ENCODE peak calls at places on chromosome 11, in seven cellular contexts. Q is AG09309, C is colonic mucosa, L is astrocyte of the spinal cord, N is fibroblast of lung, Y is stomach, Z is mammary epithelial cell. R is an unnamed sample.

GRCh38 chr11:73969991-73970800 is 12.4 kb downstream of the UCP2 start:
- DNase-seq in Y (no peak), N (no peak), L (no peak), Z (no peak), Q (no peak), C (no peak), R (no peak)

GRCh38 chr11:14342906-14343305 is 16.1 kb downstream of the RRAS2 start:
- DNase-seq in Q (no peak), L (peak; percentile 56), N (peak; percentile 85), Y (no peak), C (no peak), Z (no peak), R (peak; percentile 58)

GRCh38 chr11:117657801-117658200 is 139.2 kb downstream of the DSCAML1 start:
- DNase-seq in C (no peak), Z (no peak), L (no peak), Q (no peak), Y (no peak), N (no peak), R (no peak)

GRCh38 chr11:61327669-61328071 is 5.2 kb downstream of the DDB1 start:
- DNase-seq in L (no peak), Y (no peak), Z (no peak), C (no peak), Q (no peak), N (no peak), R (no peak)

GRCh38 chr11:8090756-8091155 is 9.7 kb downstream of the TUB start:
- DNase-seq in N (peak; percentile 40), Y (no peak), Q (no peak), C (no peak), Z (no peak), L (no peak), R (no peak)

GRCh38 chr11:103326070-103326794 is 217.0 kb downstream of the DYNC2H1 start:
- DNase-seq in Z (peak; percentile 51), Q (peak; percentile 46), L (peak; percentile 82), C (peak; percentile 32), N (peak; percentile 83), Y (no peak), R (peak; percentile 23)

GRCh38 chr11:35477871-35478270 is 47.5 kb downstream of the PAMR1 start:
- DNase-seq in Z (no peak), C (no peak), Q (no peak), L (no peak), Y (no peak), N (no peak), R (no peak)

GRCh38 chr11:75273989-75274391 is 33.4 kb downstream of the TPBGL start:
- DNase-seq in Z (no peak), N (no peak), C (no peak), L (no peak), Y (peak; percentile 22), Q (no peak), R (no peak)

GRCh38 chr11:63240098-63240497 is 3.3 kb downstream of the SLC22A25 start:
- DNase-seq in Y (no peak), N (no peak), Q (no peak), C (no peak), L (no peak), Z (no peak), R (no peak)

GRCh38 chr11:124739479-124740276 is at the start of gene NRGN:
- DNase-seq in N (peak; percentile 80), C (peak; percentile 94), Y (peak; percentile 94), L (peak; percentile 89), Z (peak; percentile 81), Q (no peak), R (peak; percentile 60)

GRCh38 chr11:106974831-106975230 is 43.4 kb downstream of the GUCY1A2 start:
- DNase-seq in Y (no peak), Q (no peak), Z (no peak), L (no peak), N (peak; percentile 24), C (no peak), R (no peak)

GRCh38 chr11:1345752-1346513 is 36.5 kb upstream of the TOLLIP start:
- DNase-seq in C (peak; percentile 7), Q (no peak), L (no peak), Z (no peak), N (no peak), Y (peak; percentile 17), R (no peak)

GRCh38 chr11:7749456-7749855 is 43.2 kb upstream of the OVCH2 start:
- DNase-seq in Q (no peak), Z (peak; percentile 60), N (no peak), L (no peak), C (no peak), Y (no peak), R (no peak)

GRCh38 chr11:132099692-132100091 is 729.3 kb downstream of the NTM start:
- DNase-seq in Z (no peak), N (no peak), Y (no peak), C (no peak), Q (no peak), L (no peak), R (no peak)

GRCh38 chr11:94196363-94196762 is 67.7 kb downstream of the PANX1 start:
- DNase-seq in Y (peak; percentile 64), L (peak; percentile 35), Q (no peak), C (no peak), N (peak; percentile 27), Z (peak; percentile 12), R (no peak)

GRCh38 chr11:45193695-45194094 is 47.3 kb downstream of the PRDM11 start:
- DNase-seq in L (no peak), Q (no peak), C (no peak), Y (no peak), Z (no peak), N (no peak), R (no peak)

GRCh38 chr11:126628790-126629621 is 273.5 kb downstream of the ST3GAL4 start:
- DNase-seq in Q (peak; percentile 90), N (no peak), L (no peak), Z (no peak), Y (no peak), C (no peak), R (peak; percentile 15)

GRCh38 chr11:70861534-70861933 is 390.8 kb downstream of the SHANK2 start:
- DNase-seq in C (no peak), Y (no peak), Q (no peak), L (no peak), N (no peak), Z (no peak), R (no peak)

GRCh38 chr11:22491826-22492225 is 133.8 kb downstream of the FANCF start:
- DNase-seq in Z (peak; percentile 17), Q (peak; percentile 32), C (no peak), Y (no peak), L (peak; percentile 55), N (no peak), R (no peak)

DNA sequence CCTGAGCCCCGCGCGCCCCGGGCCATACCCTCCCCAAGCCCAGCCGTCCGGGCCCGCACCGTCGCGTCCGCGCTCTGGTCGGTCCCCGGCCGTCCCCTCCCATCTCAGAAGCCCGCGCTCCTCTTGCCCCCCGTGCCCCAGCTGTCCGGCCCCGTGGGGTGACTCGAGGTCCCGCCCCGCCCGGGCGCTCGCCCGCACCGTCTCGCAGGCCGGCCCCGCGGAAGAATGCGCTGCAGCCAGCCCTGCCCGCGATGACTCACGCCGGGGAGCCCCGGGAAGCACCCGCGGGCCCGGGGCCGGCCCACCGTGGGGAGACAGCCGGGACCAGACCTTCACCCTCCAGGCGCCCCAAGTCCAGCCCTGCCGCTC is 275 bp upstream of the PHLDA2 start:
- DNase-seq in N (peak; percentile 77), Q (no peak), Y (peak; percentile 84), C (peak; percentile 85), L (peak; percentile 83), Z (peak; percentile 87), R (no peak)
- H3K4me3 ChIP-seq in N (no peak overlapping the region), Q (peak overlapping the region; percentile 86), Y (peak overlapping the region; percentile 52), C (peak overlapping the region; percentile 81), L (peak overlapping the region; percentile 82), Z (peak overlapping the region; percentile 95), R (peak overlapping the region; percentile 75)

DNA sequence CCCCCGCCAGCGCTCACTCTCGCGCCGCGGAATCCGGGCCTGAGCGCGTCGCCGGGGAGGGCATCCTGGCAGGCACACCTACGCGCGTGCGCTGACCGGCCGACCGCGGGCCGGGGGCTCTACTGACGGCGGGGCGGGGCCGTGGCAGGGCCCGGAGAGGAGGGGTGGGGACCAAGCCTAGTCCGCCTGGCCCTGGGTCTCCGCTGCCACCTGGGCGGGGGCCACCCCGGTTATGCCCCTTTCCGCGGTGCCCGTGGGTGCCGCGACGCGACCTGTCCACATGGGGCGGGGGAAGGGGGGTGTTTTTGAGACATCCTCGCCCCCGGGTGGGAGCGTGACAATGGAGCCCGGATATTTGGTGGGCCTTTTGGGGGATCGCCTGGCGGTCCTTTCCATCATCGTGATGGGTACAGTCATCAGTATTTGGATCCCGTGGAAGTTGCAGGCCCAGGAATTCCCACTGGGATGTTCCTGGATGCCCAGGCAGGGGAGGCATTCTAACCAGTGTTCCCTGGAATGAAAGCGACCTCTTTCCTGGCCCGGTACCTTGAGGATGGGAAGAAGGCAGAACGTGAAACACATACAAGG is 2.2 kb downstream of the NCAM1 start:
- DNase-seq in N (no peak), L (no peak), C (no peak), Y (no peak), Z (no peak), Q (no peak), R (no peak)
- H3K4me3 ChIP-seq in N (peak overlapping the region; percentile 16), L (peak overlapping the region; percentile 53), C (peak overlapping the region; percentile 40), Y (peak overlapping the region; percentile 71), Z (no peak overlapping the region), Q (peak overlapping the region; percentile 2), R (peak overlapping the region; percentile 67)

GRCh38 chr11:46332093-46332567 is 15.1 kb upstream of the DGKZ start:
- DNase-seq in N (no peak), Q (no peak), Y (no peak), L (no peak), C (no peak), Z (no peak), R (no peak)
- H3K4me3 ChIP-seq in N (no peak overlapping the region), Q (no peak overlapping the region), Y (peak overlapping the region; percentile 50), L (no peak overlapping the region), C (no peak overlapping the region), Z (no peak overlapping the region), R (peak overlapping the region; percentile 38)

GRCh38 chr11:112227471-112227870 is 1.2 kb downstream of the PTS start:
- DNase-seq in N (no peak), C (no peak), Q (no peak), Z (peak; percentile 13), L (no peak), Y (no peak), R (no peak)
- H3K4me3 ChIP-seq in N (peak overlapping the region; percentile 88), C (peak overlapping the region; percentile 74), Q (peak overlapping the region; percentile 55), Z (peak overlapping the region; percentile 92), L (peak overlapping the region; percentile 77), Y (peak overlapping the region; percentile 69), R (peak overlapping the region; percentile 83)

GRCh38 chr11:96317576-96317975 is 25.4 kb downstream of the MAML2 start:
- DNase-seq in N (no peak), Z (no peak), Y (no peak), L (no peak), C (no peak), Q (no peak), R (no peak)

GRCh38 chr11:96315476-96315875 is 27.5 kb downstream of the MAML2 start:
- DNase-seq in L (no peak), C (no peak), Z (no peak), Y (no peak), N (no peak), Q (no peak), R (no peak)

GRCh38 chr11:96318399-96318798 is 24.6 kb downstream of the MAML2 start:
- DNase-seq in N (no peak), L (no peak), Y (no peak), C (no peak), Q (no peak), Z (no peak), R (no peak)

GRCh38 chr11:96317985-96318384 is 25.0 kb downstream of the MAML2 start:
- DNase-seq in L (no peak), Z (no peak), N (no peak), C (no peak), Q (no peak), Y (no peak), R (no peak)

GRCh38 chr11:96316869-96317268 is 26.1 kb downstream of the MAML2 start:
- DNase-seq in C (no peak), L (no peak), N (no peak), Q (no peak), Z (no peak), Y (no peak), R (no peak)
- H3K4me3 ChIP-seq in C (no peak overlapping the region), L (no peak overlapping the region), N (no peak overlapping the region), Q (no peak overlapping the region), Z (no peak overlapping the region), Y (no peak overlapping the region), R (no peak overlapping the region)